ENCODE peak calls at places on chromosomes 16 and 17, in seven cellular contexts. One of them, this sample, is unnamed.

GRCh38 chr17:62692721-62693431 is 65.4 kb downstream of the MRC2 start:
- DNase-seq in Calu3: peak
- DNase-seq in fibroblast of the aortic adventitia: peak
- DNase-seq in brain microvascular endothelial cell: no peak
- DNase-seq in mesothelial cell of epicardium: no peak
- DNase-seq in psoas muscle: peak
- DNase-seq in GM20000: peak
- DNase-seq in this sample: no peak

GRCh38 chr16:2194166-2194834 is 2.1 kb downstream of the CASKIN1 start:
- DNase-seq in Calu3: peak
- DNase-seq in fibroblast of the aortic adventitia: peak
- DNase-seq in brain microvascular endothelial cell: peak
- DNase-seq in mesothelial cell of epicardium: no peak
- DNase-seq in psoas muscle: no peak
- DNase-seq in GM20000: no peak
- DNase-seq in this sample: no peak

GRCh38 chr17:81869221-81870154 is 1.6 kb downstream of the ARHGDIA start:
- DNase-seq in Calu3: peak
- DNase-seq in fibroblast of the aortic adventitia: peak
- DNase-seq in brain microvascular endothelial cell: peak
- DNase-seq in mesothelial cell of epicardium: no peak
- DNase-seq in psoas muscle: no peak
- DNase-seq in GM20000: peak
- DNase-seq in this sample: peak

GRCh38 chr16:65600046-65600445 is 478.2 kb upstream of the CDH11 start:
- DNase-seq in Calu3: no peak
- DNase-seq in fibroblast of the aortic adventitia: no peak
- DNase-seq in brain microvascular endothelial cell: no peak
- DNase-seq in mesothelial cell of epicardium: no peak
- DNase-seq in psoas muscle: no peak
- DNase-seq in GM20000: no peak
- DNase-seq in this sample: no peak

GRCh38 chr17:9646556-9646905 is 1.2 kb downstream of the USP43 start:
- DNase-seq in Calu3: no peak
- DNase-seq in fibroblast of the aortic adventitia: no peak
- DNase-seq in brain microvascular endothelial cell: no peak
- DNase-seq in mesothelial cell of epicardium: no peak
- DNase-seq in psoas muscle: no peak
- DNase-seq in GM20000: no peak
- DNase-seq in this sample: no peak

GRCh38 chr17:7114241-7114874 is at the start of gene ASGR2:
- DNase-seq in Calu3: no peak
- DNase-seq in fibroblast of the aortic adventitia: no peak
- DNase-seq in brain microvascular endothelial cell: no peak
- DNase-seq in mesothelial cell of epicardium: no peak
- DNase-seq in psoas muscle: no peak
- DNase-seq in GM20000: no peak
- DNase-seq in this sample: no peak

GRCh38 chr16:87457724-87458423 is 35.0 kb downstream of the ZCCHC14 start:
- DNase-seq in Calu3: peak
- DNase-seq in fibroblast of the aortic adventitia: peak
- DNase-seq in brain microvascular endothelial cell: peak
- DNase-seq in mesothelial cell of epicardium: no peak
- DNase-seq in psoas muscle: no peak
- DNase-seq in GM20000: peak
- DNase-seq in this sample: no peak

GRCh38 chr17:50207792-50208567 is 6.5 kb upstream of the COL1A1 start:
- DNase-seq in Calu3: no peak
- DNase-seq in fibroblast of the aortic adventitia: no peak
- DNase-seq in brain microvascular endothelial cell: no peak
- DNase-seq in mesothelial cell of epicardium: no peak
- DNase-seq in psoas muscle: no peak
- DNase-seq in GM20000: no peak
- DNase-seq in this sample: no peak

GRCh38 chr16:12341966-12342365 is 365.4 kb downstream of the SNX29 start:
- DNase-seq in Calu3: no peak
- DNase-seq in fibroblast of the aortic adventitia: no peak
- DNase-seq in brain microvascular endothelial cell: no peak
- DNase-seq in mesothelial cell of epicardium: no peak
- DNase-seq in psoas muscle: no peak
- DNase-seq in GM20000: no peak
- DNase-seq in this sample: no peak

GRCh38 chr17:231191-231965 is 49.9 kb upstream of the DOC2B start:
- DNase-seq in Calu3: no peak
- DNase-seq in fibroblast of the aortic adventitia: no peak
- DNase-seq in brain microvascular endothelial cell: no peak
- DNase-seq in mesothelial cell of epicardium: no peak
- DNase-seq in psoas muscle: peak
- DNase-seq in GM20000: no peak
- DNase-seq in this sample: no peak

GRCh38 chr17:39921323-39921722 is 2.9 kb upstream of the GSDMB start:
- DNase-seq in Calu3: peak
- DNase-seq in fibroblast of the aortic adventitia: no peak
- DNase-seq in brain microvascular endothelial cell: no peak
- DNase-seq in mesothelial cell of epicardium: no peak
- DNase-seq in psoas muscle: no peak
- DNase-seq in GM20000: no peak
- DNase-seq in this sample: no peak

GRCh38 chr16:9661336-9661735 is 520.9 kb downstream of the GRIN2A start:
- DNase-seq in Calu3: no peak
- DNase-seq in fibroblast of the aortic adventitia: no peak
- DNase-seq in brain microvascular endothelial cell: no peak
- DNase-seq in mesothelial cell of epicardium: no peak
- DNase-seq in psoas muscle: no peak
- DNase-seq in GM20000: no peak
- DNase-seq in this sample: no peak

GRCh38 chr17:6061290-6061689 is 8.9 kb upstream of the WSCD1 start:
- DNase-seq in Calu3: no peak
- DNase-seq in fibroblast of the aortic adventitia: peak
- DNase-seq in brain microvascular endothelial cell: peak
- DNase-seq in mesothelial cell of epicardium: no peak
- DNase-seq in psoas muscle: no peak
- DNase-seq in GM20000: no peak
- DNase-seq in this sample: no peak

GRCh38 chr16:88479795-88480760 is 27.0 kb downstream of the ZFPM1 start:
- DNase-seq in Calu3: no peak
- DNase-seq in fibroblast of the aortic adventitia: no peak
- DNase-seq in brain microvascular endothelial cell: no peak
- DNase-seq in mesothelial cell of epicardium: no peak
- DNase-seq in psoas muscle: no peak
- DNase-seq in GM20000: peak
- DNase-seq in this sample: no peak

GRCh38 chr16:75080205-75081029 is 36.2 kb downstream of the LDHD start:
- DNase-seq in Calu3: no peak
- DNase-seq in fibroblast of the aortic adventitia: peak
- DNase-seq in brain microvascular endothelial cell: peak
- DNase-seq in mesothelial cell of epicardium: no peak
- DNase-seq in psoas muscle: no peak
- DNase-seq in GM20000: no peak
- DNase-seq in this sample: no peak

GRCh38 chr17:70313031-70313430 is 143.7 kb downstream of the KCNJ2 start:
- DNase-seq in Calu3: no peak
- DNase-seq in fibroblast of the aortic adventitia: no peak
- DNase-seq in brain microvascular endothelial cell: no peak
- DNase-seq in mesothelial cell of epicardium: no peak
- DNase-seq in psoas muscle: no peak
- DNase-seq in GM20000: no peak
- DNase-seq in this sample: no peak

GRCh38 chr17:4206945-4207344 is 56.8 kb downstream of the ANKFY1 start:
- DNase-seq in Calu3: peak
- DNase-seq in fibroblast of the aortic adventitia: no peak
- DNase-seq in brain microvascular endothelial cell: peak
- DNase-seq in mesothelial cell of epicardium: no peak
- DNase-seq in psoas muscle: no peak
- DNase-seq in GM20000: no peak
- DNase-seq in this sample: no peak

GRCh38 chr17:12983986-12984932 is 33.6 kb downstream of the ELAC2 start:
- DNase-seq in Calu3: no peak
- DNase-seq in fibroblast of the aortic adventitia: peak
- DNase-seq in brain microvascular endothelial cell: peak
- DNase-seq in mesothelial cell of epicardium: no peak
- DNase-seq in psoas muscle: peak
- DNase-seq in GM20000: no peak
- DNase-seq in this sample: no peak

GRCh38 chr16:74575805-74576643 is 30.9 kb downstream of the GLG1 start:
- DNase-seq in Calu3: no peak
- DNase-seq in fibroblast of the aortic adventitia: no peak
- DNase-seq in brain microvascular endothelial cell: no peak
- DNase-seq in mesothelial cell of epicardium: no peak
- DNase-seq in psoas muscle: no peak
- DNase-seq in GM20000: no peak
- DNase-seq in this sample: no peak

GRCh38 chr16:66717112-66717675 is 20.7 kb upstream of the CMTM4 start:
- DNase-seq in Calu3: no peak
- DNase-seq in fibroblast of the aortic adventitia: no peak
- DNase-seq in brain microvascular endothelial cell: peak
- DNase-seq in mesothelial cell of epicardium: no peak
- DNase-seq in psoas muscle: peak
- DNase-seq in GM20000: peak
- DNase-seq in this sample: no peak

GRCh38 chr17:78873519-78874340 is 29.3 kb downstream of the CEP295NL start:
- DNase-seq in Calu3: no peak
- DNase-seq in fibroblast of the aortic adventitia: no peak
- DNase-seq in brain microvascular endothelial cell: peak
- DNase-seq in mesothelial cell of epicardium: no peak
- DNase-seq in psoas muscle: peak
- DNase-seq in GM20000: no peak
- DNase-seq in this sample: no peak

GRCh38 chr17:7763919-7764318 is 46.4 kb downstream of the DNAH2 start:
- DNase-seq in Calu3: no peak
- DNase-seq in fibroblast of the aortic adventitia: no peak
- DNase-seq in brain microvascular endothelial cell: no peak
- DNase-seq in mesothelial cell of epicardium: no peak
- DNase-seq in psoas muscle: no peak
- DNase-seq in GM20000: no peak
- DNase-seq in this sample: no peak

GRCh38 chr16:56743840-56744239 is 13.9 kb downstream of the NUP93 start:
- DNase-seq in Calu3: no peak
- DNase-seq in fibroblast of the aortic adventitia: peak
- DNase-seq in brain microvascular endothelial cell: peak
- DNase-seq in mesothelial cell of epicardium: no peak
- DNase-seq in psoas muscle: peak
- DNase-seq in GM20000: no peak
- DNase-seq in this sample: no peak

GRCh38 chr17:41959336-41960095 is 7.1 kb upstream of the CNP start:
- DNase-seq in Calu3: peak
- DNase-seq in fibroblast of the aortic adventitia: peak
- DNase-seq in brain microvascular endothelial cell: peak
- DNase-seq in mesothelial cell of epicardium: no peak
- DNase-seq in psoas muscle: no peak
- DNase-seq in GM20000: peak
- DNase-seq in this sample: no peak

GRCh38 chr17:37045271-37045946 is 96.7 kb downstream of the AATF start:
- DNase-seq in Calu3: no peak
- DNase-seq in fibroblast of the aortic adventitia: no peak
- DNase-seq in brain microvascular endothelial cell: no peak
- DNase-seq in mesothelial cell of epicardium: no peak
- DNase-seq in psoas muscle: no peak
- DNase-seq in GM20000: no peak
- DNase-seq in this sample: no peak

GRCh38 chr17:13323990-13324389 is 277.7 kb downstream of the HS3ST3A1 start:
- DNase-seq in Calu3: no peak
- DNase-seq in fibroblast of the aortic adventitia: peak
- DNase-seq in brain microvascular endothelial cell: no peak
- DNase-seq in mesothelial cell of epicardium: no peak
- DNase-seq in psoas muscle: no peak
- DNase-seq in GM20000: no peak
- DNase-seq in this sample: no peak

GRCh38 chr17:19260958-19261357 is 23.8 kb downstream of the EPN2 start:
- DNase-seq in Calu3: no peak
- DNase-seq in fibroblast of the aortic adventitia: no peak
- DNase-seq in brain microvascular endothelial cell: no peak
- DNase-seq in mesothelial cell of epicardium: no peak
- DNase-seq in psoas muscle: no peak
- DNase-seq in GM20000: no peak
- DNase-seq in this sample: no peak
- TF ChIP-seq CTCF in Calu3: no peak
- TF ChIP-seq CTCF in fibroblast of the aortic adventitia: no peak
- TF ChIP-seq CTCF in brain microvascular endothelial cell: peak
- TF ChIP-seq CTCF in mesothelial cell of epicardium: no peak
- TF ChIP-seq CTCF in psoas muscle: no peak
- TF ChIP-seq CTCF in GM20000: no peak
- TF ChIP-seq CTCF in this sample: no peak

GRCh38 chr17:15882777-15883176 is 62.2 kb upstream of the ADORA2B start:
- DNase-seq in Calu3: no peak
- DNase-seq in fibroblast of the aortic adventitia: no peak
- DNase-seq in brain microvascular endothelial cell: no peak
- DNase-seq in mesothelial cell of epicardium: no peak
- DNase-seq in psoas muscle: no peak
- DNase-seq in GM20000: no peak
- DNase-seq in this sample: no peak
- TF ChIP-seq CTCF in Calu3: no peak
- TF ChIP-seq CTCF in fibroblast of the aortic adventitia: peak
- TF ChIP-seq CTCF in brain microvascular endothelial cell: no peak
- TF ChIP-seq CTCF in mesothelial cell of epicardium: no peak
- TF ChIP-seq CTCF in psoas muscle: no peak
- TF ChIP-seq CTCF in GM20000: no peak
- TF ChIP-seq CTCF in this sample: no peak

GRCh38 chr16:49058382-49058781 is 223.3 kb downstream of the CBLN1 start:
- DNase-seq in Calu3: no peak
- DNase-seq in fibroblast of the aortic adventitia: no peak
- DNase-seq in brain microvascular endothelial cell: no peak
- DNase-seq in mesothelial cell of epicardium: no peak
- DNase-seq in psoas muscle: no peak
- DNase-seq in GM20000: no peak
- DNase-seq in this sample: no peak
- TF ChIP-seq CTCF in Calu3: no peak
- TF ChIP-seq CTCF in fibroblast of the aortic adventitia: no peak
- TF ChIP-seq CTCF in brain microvascular endothelial cell: no peak
- TF ChIP-seq CTCF in mesothelial cell of epicardium: no peak
- TF ChIP-seq CTCF in psoas muscle: no peak
- TF ChIP-seq CTCF in GM20000: no peak
- TF ChIP-seq CTCF in this sample: no peak

DNA sequence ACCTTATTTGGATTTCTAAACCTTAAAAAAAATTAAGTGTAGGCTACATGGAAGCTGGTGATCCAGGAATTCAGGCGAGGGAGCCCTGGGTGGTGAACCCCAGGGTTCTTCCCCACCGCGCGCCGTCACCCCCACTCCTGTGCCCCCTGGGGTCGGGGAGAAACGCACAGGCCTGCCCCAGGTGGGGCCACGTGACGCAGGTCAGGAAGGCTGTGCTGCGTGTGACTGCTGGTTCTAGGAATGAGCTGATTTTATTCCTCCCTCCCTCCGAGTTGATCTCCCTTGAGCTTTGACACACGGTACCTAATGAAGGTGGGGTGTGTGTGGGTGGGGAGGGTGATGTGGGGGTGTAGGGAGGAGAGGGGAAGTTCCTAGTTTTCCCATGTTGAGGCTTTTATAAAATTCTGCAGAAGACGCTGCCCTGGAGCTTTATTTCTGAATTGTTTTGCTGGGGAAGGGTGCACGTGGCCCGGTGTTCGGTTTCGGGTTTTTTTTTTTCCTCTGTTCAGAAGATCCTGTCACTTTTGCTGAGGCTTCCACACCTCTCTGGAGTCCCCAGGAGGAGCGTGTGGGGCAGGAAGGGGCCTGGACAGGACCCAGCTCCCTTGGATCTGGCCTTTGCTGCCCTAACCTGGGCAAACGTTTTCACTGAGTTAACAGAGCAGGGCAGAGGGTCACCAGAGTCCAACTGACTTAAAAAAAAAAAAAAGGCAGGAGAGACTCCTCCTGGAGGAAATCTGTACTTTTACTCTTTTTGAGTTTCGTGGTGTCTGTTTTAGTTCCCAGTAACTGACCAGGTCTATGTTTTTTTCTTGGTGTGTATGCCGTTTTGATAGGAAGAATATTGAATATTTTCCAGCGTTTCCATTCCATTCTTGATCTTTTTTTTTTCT is 55.8 kb upstream of the GSE1 start:
- DNase-seq in Calu3: peak
- DNase-seq in fibroblast of the aortic adventitia: peak
- DNase-seq in brain microvascular endothelial cell: no peak
- DNase-seq in mesothelial cell of epicardium: no peak
- DNase-seq in psoas muscle: no peak
- DNase-seq in GM20000: peak
- DNase-seq in this sample: no peak
- TF ChIP-seq CTCF in Calu3: no peak
- TF ChIP-seq CTCF in fibroblast of the aortic adventitia: no peak
- TF ChIP-seq CTCF in brain microvascular endothelial cell: peak
- TF ChIP-seq CTCF in mesothelial cell of epicardium: no peak
- TF ChIP-seq CTCF in psoas muscle: no peak
- TF ChIP-seq CTCF in GM20000: no peak
- TF ChIP-seq CTCF in this sample: no peak